ENCODE peak calls at places on chromosome 17, in ten cellular contexts. W, Z, E, V, B, O, D, T, I and K are unnamed samples.

GRCh38 chr17:8185580-8186445 is 4.2 kb downstream of the BORCS6 start:
- DNase-seq in W (no peak), Z (peak; percentile 88), E (peak; percentile 97), V (peak; percentile 78), B (peak; percentile 78), O (peak; percentile 92), D (peak; percentile 72), T (peak; percentile 84), I (peak; percentile 62), K (peak; percentile 77)

GRCh38 chr17:11853321-11854151 is 143.7 kb downstream of the ZNF18 start:
- DNase-seq in W (no peak), Z (no peak), E (no peak), V (no peak), B (peak; percentile 78), O (no peak), D (no peak), T (no peak), I (peak; percentile 19), K (no peak)

GRCh38 chr17:73455050-73455687 is 143.4 kb upstream of the CDC42EP4 start:
- DNase-seq in W (no peak), Z (no peak), E (no peak), V (no peak), B (no peak), O (no peak), D (no peak), T (no peak), I (no peak), K (no peak)

GRCh38 chr17:56823848-56824247 is 9.9 kb downstream of the C17orf67 start:
- DNase-seq in W (no peak), Z (no peak), E (no peak), V (no peak), B (no peak), O (no peak), D (no peak), T (no peak), I (no peak), K (no peak)

GRCh38 chr17:7263801-7264078 is 1.5 kb upstream of the CLDN7 start:
- DNase-seq in W (no peak), Z (no peak), E (no peak), V (no peak), B (no peak), O (no peak), D (peak; percentile 75), T (no peak), I (no peak), K (no peak)

GRCh38 chr17:65592131-65592965 is 30.9 kb upstream of the AXIN2 start:
- DNase-seq in W (no peak), Z (no peak), E (no peak), V (no peak), B (no peak), O (no peak), D (no peak), T (no peak), I (no peak), K (no peak)

GRCh38 chr17:8056976-8057625 is 18.2 kb downstream of the ALOX15B start:
- DNase-seq in W (no peak), Z (no peak), E (no peak), V (no peak), B (no peak), O (no peak), D (peak; percentile 24), T (no peak), I (no peak), K (no peak)

GRCh38 chr17:66677201-66677981 is 157.5 kb upstream of the CACNG5 start:
- DNase-seq in W (peak; percentile 53), Z (no peak), E (no peak), V (no peak), B (no peak), O (no peak), D (no peak), T (no peak), I (peak; percentile 58), K (no peak)

GRCh38 chr17:45310380-45311324 is 6.2 kb downstream of the MAP3K14 start:
- DNase-seq in W (no peak), Z (no peak), E (no peak), V (no peak), B (no peak), O (peak; percentile 43), D (peak; percentile 89), T (no peak), I (no peak), K (no peak)

GRCh38 chr17:80476877-80477646 is 655 bp upstream of the NPTX1 start:
- DNase-seq in W (no peak), Z (no peak), E (no peak), V (no peak), B (no peak), O (no peak), D (no peak), T (peak; percentile 21), I (no peak), K (no peak)

GRCh38 chr17:50863221-50863843 is 2.8 kb downstream of the TOB1 start:
- DNase-seq in W (no peak), Z (no peak), E (peak; percentile 29), V (no peak), B (peak; percentile 77), O (peak; percentile 27), D (peak; percentile 59), T (peak; percentile 64), I (peak; percentile 35), K (no peak)

GRCh38 chr17:39980402-39981206 is at the start of gene PSMD3:
- DNase-seq in W (peak; percentile 97), Z (peak; percentile 99), E (peak; percentile 96), V (peak; percentile 99), B (peak; percentile 100), O (peak; percentile 98), D (peak; percentile 98), T (peak; percentile 97), I (peak; percentile 100), K (peak; percentile 97)

GRCh38 chr17:61815863-61816523 is 47.3 kb downstream of the BRIP1 start:
- DNase-seq in W (no peak), Z (no peak), E (no peak), V (no peak), B (no peak), O (no peak), D (no peak), T (no peak), I (no peak), K (no peak)

GRCh38 chr17:29835438-29836351 is 94.3 kb downstream of the SSH2 start:
- DNase-seq in W (no peak), Z (no peak), E (no peak), V (no peak), B (no peak), O (no peak), D (peak; percentile 62), T (no peak), I (peak; percentile 26), K (no peak)

GRCh38 chr17:48241131-48241591 is 133.6 kb downstream of the SNX11 start:
- DNase-seq in W (no peak), Z (no peak), E (no peak), V (no peak), B (no peak), O (no peak), D (peak; percentile 30), T (peak; percentile 14), I (peak; percentile 75), K (peak; percentile 74)